ENCODE peak calls at places on chromosomes 11 and 22, in ten cellular contexts. L is fibroblast of the conjunctiva; E is activated T-helper 2 cell treated with anti-CD3 and anti-CD28 coated beads, Interferon-gamma antibody, Interleukin-2, Interleukin-4, amounts not matched to agents 10 μg/mL and 5 μg/mL and 100 μg/mL, durations not matched to agents 14 hours and 24 hours and 36 hours; Z is tibial nerve; J is Peyer's patch; H is posterior vena cava; Q is non-pigmented ciliary epithelial cell; U is heart right ventricle; M is GM12865; F is activated CD8-positive, alpha-beta memory T cell treated with anti-CD3 and anti-CD28 coated beads for 1 hour. D is an unnamed sample.

GRCh38 chr11:18245396-18245795 is 3.1 kb downstream of the SAA2 start:
- DNase-seq in L (no peak), E (no peak), Z (no peak), J (no peak), H (no peak), Q (no peak), U (no peak), M (no peak), F (no peak), D (peak)

GRCh38 chr22:36239401-36240171 is at the start of gene APOL2:
- DNase-seq in L (peak), E (peak), Z (peak), J (peak), H (peak), Q (peak), U (peak), M (peak), F (peak), D (peak)

GRCh38 chr22:49827853-49828598 is at the start of gene BRD1:
- DNase-seq in L (no peak), E (peak), Z (no peak), J (peak), H (no peak), Q (no peak), U (peak), M (peak), F (no peak), D (peak)

GRCh38 chr11:92253945-92254344 is 29.3 kb downstream of the FAT3 start:
- DNase-seq in L (peak), E (no peak), Z (no peak), J (no peak), H (no peak), Q (no peak), U (no peak), M (no peak), F (no peak), D (no peak)

GRCh38 chr11:64810891-64811272 is 531 bp upstream of the MEN1 start:
- DNase-seq in L (no peak), E (no peak), Z (peak), J (no peak), H (no peak), Q (no peak), U (no peak), M (peak), F (no peak), D (no peak)

GRCh38 chr11:6992457-6993431 is 27.4 kb downstream of the ZNF214 start:
- DNase-seq in L (peak), E (no peak), Z (no peak), J (no peak), H (no peak), Q (peak), U (no peak), M (no peak), F (no peak), D (peak)

GRCh38 chr11:64437426-64437825 is 78.5 kb downstream of the RPS6KA4 start:
- DNase-seq in L (no peak), E (no peak), Z (no peak), J (no peak), H (peak), Q (no peak), U (no peak), M (no peak), F (no peak), D (no peak)

GRCh38 chr11:90747057-90747456 is 524.2 kb upstream of the CHORDC1 start:
- DNase-seq in L (no peak), E (no peak), Z (no peak), J (no peak), H (no peak), Q (peak), U (no peak), M (no peak), F (no peak), D (peak)

GRCh38 chr22:31345331-31346254 is 553 bp downstream of the PATZ1 start:
- DNase-seq in L (peak), E (peak), Z (peak), J (peak), H (peak), Q (no peak), U (peak), M (peak), F (peak), D (peak)

GRCh38 chr11:134207538-134208239 is 16.1 kb downstream of the NCAPD3 start:
- DNase-seq in L (no peak), E (peak), Z (peak), J (peak), H (peak), Q (no peak), U (no peak), M (peak), F (no peak), D (no peak)

GRCh38 chr11:1237851-1238250 is 15.0 kb downstream of the MUC5B start:
- DNase-seq in L (no peak), E (no peak), Z (no peak), J (no peak), H (no peak), Q (no peak), U (no peak), M (no peak), F (no peak), D (no peak)

GRCh38 chr11:122804161-122804560 is 34.1 kb upstream of the CRTAM start:
- DNase-seq in L (no peak), E (no peak), Z (no peak), J (no peak), H (no peak), Q (no peak), U (no peak), M (no peak), F (no peak), D (peak)

GRCh38 chr11:66883021-66883968 is 26.4 kb downstream of the LRFN4 start:
- DNase-seq in L (no peak), E (peak), Z (no peak), J (peak), H (no peak), Q (no peak), U (no peak), M (peak), F (no peak), D (peak)

GRCh38 chr11:94786264-94787126 is 18.3 kb downstream of the AMOTL1 start:
- DNase-seq in L (peak), E (no peak), Z (no peak), J (no peak), H (no peak), Q (no peak), U (no peak), M (peak), F (no peak), D (no peak)

GRCh38 chr11:126166413-126166812 is 45.0 kb downstream of the RPUSD4 start:
- DNase-seq in L (no peak), E (no peak), Z (no peak), J (no peak), H (no peak), Q (no peak), U (no peak), M (no peak), F (no peak), D (no peak)

GRCh38 chr11:130179396-130180306 is 20.1 kb downstream of the ST14 start:
- DNase-seq in L (no peak), E (no peak), Z (no peak), J (peak), H (no peak), Q (no peak), U (peak), M (no peak), F (no peak), D (no peak)